ENCODE peak calls at places on chromosomes 6 and 20, in six cellular contexts. E is GM23338, Z is AG09309, U is tibial artery, O is PC-3, P is lower lobe of right lung. J is an unnamed sample.

GRCh38 chr6:6851059-6851658 is 256.6 kb upstream of the RREB1 start:
- DNase-seq in Z (peak), U (peak), O (peak), P (peak), E (no peak), J (peak)

GRCh38 chr6:107576852-107577251 is 86.9 kb downstream of the SOBP start:
- DNase-seq in P (no peak), O (peak), Z (peak), U (no peak), E (no peak), J (peak)

GRCh38 chr6:168607272-168608112 is 166.5 kb downstream of the SMOC2 start:
- DNase-seq in Z (no peak), U (no peak), P (peak), O (no peak), E (no peak), J (no peak)

GRCh38 chr6:121647905-121648304 is 212.5 kb downstream of the GJA1 start:
- DNase-seq in E (no peak), O (no peak), U (no peak), Z (no peak), P (no peak), J (peak)

GRCh38 chr6:56570434-56571359 is 72.0 kb downstream of the DST start:
- DNase-seq in U (no peak), E (peak), O (peak), Z (no peak), P (no peak), J (peak)

GRCh38 chr6:125102901-125103300 is 50.7 kb upstream of the TPD52L1 start:
- DNase-seq in O (peak), E (no peak), Z (peak), P (no peak), U (no peak), J (peak)

GRCh38 chr6:3510617-3511016 is 53.8 kb upstream of the SLC22A23 start:
- DNase-seq in O (no peak), Z (no peak), U (no peak), E (no peak), P (no peak), J (no peak)

GRCh38 chr20:52083627-52084232 is 107.8 kb downstream of the ZFP64 start:
- DNase-seq in U (peak), E (peak), P (no peak), Z (peak), O (peak), J (peak)

GRCh38 chr20:48632017-48632824 is 195.6 kb downstream of the PREX1 start:
- DNase-seq in E (no peak), U (no peak), O (no peak), P (peak), Z (no peak), J (no peak)

GRCh38 chr6:26521485-26522391 is 16.4 kb upstream of the HMGN4 start:
- DNase-seq in P (peak), O (peak), Z (no peak), U (peak), E (peak), J (peak)

GRCh38 chr6:5556011-5556410 is 294.7 kb downstream of the FARS2 start:
- DNase-seq in Z (no peak), U (no peak), E (no peak), P (no peak), O (no peak), J (no peak)

GRCh38 chr6:145031001-145031400 is 704.3 kb downstream of the EPM2A start:
- DNase-seq in O (no peak), P (no peak), Z (no peak), U (no peak), E (no peak), J (peak)

GRCh38 chr20:58078741-58079522 is 149.5 kb downstream of the ANKRD60 start:
- DNase-seq in E (no peak), Z (peak), U (no peak), O (peak), P (no peak), J (peak)

GRCh38 chr6:24227556-24227955 is 101.5 kb downstream of the NRSN1 start:
- DNase-seq in Z (no peak), O (no peak), U (no peak), P (no peak), E (peak), J (no peak)

GRCh38 chr6:72580281-72580940 is 41.5 kb upstream of the KCNQ5 start:
- DNase-seq in Z (peak), U (peak), E (peak), P (no peak), O (peak), J (peak)

GRCh38 chr20:10492065-10492464 is 57.0 kb downstream of the SLX4IP start:
- DNase-seq in E (no peak), U (no peak), P (no peak), Z (peak), O (no peak), J (peak)

GRCh38 chr20:47058236-47058635 is 163.6 kb downstream of the EYA2 start:
- DNase-seq in U (no peak), Z (no peak), E (no peak), O (no peak), P (no peak), J (no peak)

GRCh38 chr6:108689279-108690161 is 128.8 kb downstream of the FOXO3 start:
- DNase-seq in U (peak), Z (peak), E (no peak), P (peak), O (peak), J (peak)

GRCh38 chr20:59044796-59045195 is 2.2 kb upstream of the PRELID3B start:
- DNase-seq in Z (no peak), O (peak), E (no peak), P (no peak), U (no peak), J (no peak)

GRCh38 chr6:30493643-30494250 is 4.4 kb downstream of the HLA-E start:
- DNase-seq in E (peak), O (no peak), U (no peak), P (no peak), Z (no peak), J (no peak)

GRCh38 chr6:170049641-170050491 is 241.0 kb downstream of the DLL1 start:
- DNase-seq in Z (peak), U (peak), E (no peak), P (peak), O (no peak), J (peak)

GRCh38 chr6:28335564-28336283 is at the start of gene ZSCAN31:
- DNase-seq in E (peak), U (peak), O (peak), P (peak), Z (peak), J (peak)

GRCh38 chr6:159959976-159960384 is 8.9 kb upstream of the IGF2R start:
- DNase-seq in Z (no peak), U (no peak), O (no peak), E (no peak), P (no peak), J (peak)

GRCh38 chr6:4906293-4906941 is 97.4 kb downstream of the RPP40 start:
- DNase-seq in P (no peak), O (no peak), Z (no peak), E (no peak), U (no peak), J (no peak)

GRCh38 chr6:14072084-14072483 is 45.5 kb upstream of the CD83 start:
- DNase-seq in P (no peak), Z (no peak), U (no peak), E (no peak), O (peak), J (peak)

GRCh38 chr6:37280162-37280895 is 22.4 kb upstream of the TMEM217 start:
- DNase-seq in E (no peak), O (no peak), U (no peak), Z (no peak), P (no peak), J (no peak)

GRCh38 chr6:61210549-61210948 is 1075.5 kb downstream of the KHDRBS2 start:
- DNase-seq in P (no peak), E (peak), U (no peak), Z (no peak), O (no peak), J (no peak)

GRCh38 chr6:136547336-136547735 is 2.9 kb downstream of the MAP7 start:
- DNase-seq in Z (peak), E (peak), U (no peak), P (no peak), O (peak), J (peak)

GRCh38 chr6:157533397-157533814 is 152.4 kb downstream of the ZDHHC14 start:
- DNase-seq in P (no peak), O (no peak), E (peak), Z (no peak), U (no peak), J (no peak)

GRCh38 chr6:157534134-157534871 is 153.3 kb downstream of the ZDHHC14 start:
- DNase-seq in U (no peak), E (no peak), Z (no peak), O (no peak), P (no peak), J (no peak)

GRCh38 chr6:157536218-157536534 is 155.2 kb downstream of the ZDHHC14 start:
- DNase-seq in P (no peak), E (no peak), Z (no peak), U (no peak), O (no peak), J (no peak)

GRCh38 chr6:157535354-157536217 is 154.6 kb downstream of the ZDHHC14 start:
- DNase-seq in P (no peak), E (no peak), O (peak), Z (peak), U (peak), J (peak)

DNA sequence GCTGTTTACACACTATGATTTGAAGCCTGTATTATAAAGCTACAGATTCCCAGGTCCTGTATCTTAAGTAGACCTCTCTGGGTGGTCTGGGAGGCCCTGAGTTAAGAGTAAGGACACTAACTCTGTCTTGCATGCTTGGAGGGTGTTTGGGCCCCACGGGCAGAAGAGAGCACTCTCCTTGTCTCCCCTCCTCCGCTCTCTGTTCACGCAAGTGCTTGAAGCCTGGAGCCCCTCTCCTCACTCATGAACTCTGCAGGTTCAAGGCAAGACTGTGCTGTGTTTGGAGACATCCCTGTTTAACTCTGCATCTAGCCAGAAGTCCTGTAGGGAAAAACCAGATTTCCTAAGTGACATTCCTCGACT is 154.0 kb downstream of the ZDHHC14 start:
- DNase-seq in Z (no peak), P (no peak), O (no peak), E (peak), U (no peak), J (no peak)
- H3K4me3 ChIP-seq in Z (no peak), P (no peak), O (peak), E (no peak), U (no peak), J (no peak)

DNA sequence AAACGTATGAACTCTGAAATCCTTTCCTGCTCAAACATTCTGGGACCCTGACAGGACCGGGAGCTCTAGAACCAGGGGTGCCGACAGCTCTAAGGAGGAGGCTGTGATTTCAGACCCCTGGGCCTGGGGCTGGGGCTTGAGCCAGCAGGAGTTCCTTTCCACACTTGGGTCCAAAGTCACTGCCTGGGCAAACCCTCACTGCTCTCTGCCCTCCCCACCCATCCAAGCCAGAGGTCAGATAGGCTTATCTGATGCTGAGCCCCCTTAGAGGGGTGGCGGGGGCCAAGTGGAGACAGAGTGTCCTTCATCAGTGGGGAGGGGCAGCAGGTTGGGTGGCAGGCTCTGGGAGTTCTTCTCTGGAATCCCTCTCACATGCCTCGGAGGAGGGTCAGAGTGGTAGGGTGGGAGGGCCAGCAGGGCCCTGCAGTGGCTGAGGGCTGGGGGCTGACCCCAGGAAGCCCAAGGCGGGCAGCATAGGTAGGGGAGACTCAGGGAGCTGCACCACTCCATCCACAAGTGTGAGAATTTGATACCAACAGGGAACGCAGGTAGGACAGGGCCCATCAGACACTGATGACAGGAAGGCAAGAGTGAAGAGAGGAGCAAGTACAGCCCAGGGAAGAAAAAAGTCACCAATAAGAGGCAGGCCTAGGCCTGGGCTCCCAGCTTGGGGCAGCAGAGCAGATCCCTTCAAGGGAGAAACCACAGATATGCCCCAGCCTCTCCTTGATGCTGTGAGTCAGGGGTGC is 121.0 kb downstream of the MRPL14 start:
- DNase-seq in O (no peak), Z (no peak), U (no peak), P (no peak), E (no peak), J (peak)
- TF ChIP-seq CTCF in O (no peak), Z (no peak), U (no peak), P (no peak), E (no peak), J (peak)

GRCh38 chr20:54244113-54244512 is 36.2 kb downstream of the PFDN4 start:
- DNase-seq in P (no peak), E (no peak), Z (no peak), U (no peak), O (no peak), J (no peak)
- H3K4me3 ChIP-seq in P (no peak), E (no peak), Z (no peak), U (no peak), O (no peak), J (no peak)

DNA sequence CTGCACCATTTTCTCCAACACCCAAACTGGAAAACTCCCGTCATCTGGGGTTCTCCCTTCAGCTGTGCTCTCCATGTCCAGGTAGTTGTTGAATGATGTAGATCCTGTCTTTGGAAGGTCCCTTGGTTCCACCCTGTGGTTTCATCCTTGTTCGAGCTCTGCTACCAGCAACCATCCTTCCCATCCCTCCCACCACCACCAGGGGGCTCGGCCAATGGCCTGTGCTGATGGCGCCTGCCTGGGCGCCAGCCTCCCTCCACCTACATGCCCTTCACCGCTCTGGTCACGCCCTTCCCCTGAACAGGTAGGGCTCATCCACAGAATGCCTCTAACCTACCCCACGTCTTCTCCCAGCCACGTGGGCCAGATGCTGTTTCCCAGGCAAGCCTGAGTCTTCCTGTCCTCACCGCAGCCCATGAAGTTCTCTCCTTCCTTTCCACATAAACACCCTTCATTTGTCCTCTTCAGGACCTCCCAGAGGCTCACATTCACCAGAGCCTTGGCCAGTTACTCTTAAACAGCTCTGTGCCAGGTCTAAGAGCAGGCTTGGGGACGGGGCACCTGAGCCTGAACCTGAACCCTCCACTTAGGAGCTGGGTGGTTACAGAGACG is 75.1 kb upstream of the DUSP22 start:
- DNase-seq in Z (no peak), O (no peak), P (no peak), E (peak), U (no peak), J (no peak)
- TF ChIP-seq CTCF in Z (peak), O (peak), P (peak), E (peak), U (peak), J (peak)

GRCh38 chr6:158061709-158062461 is 80.2 kb downstream of the SYNJ2 start:
- DNase-seq in O (no peak), E (no peak), P (no peak), U (no peak), Z (no peak), J (no peak)
- H3K4me3 ChIP-seq in O (no peak), E (no peak), P (no peak), U (no peak), Z (no peak), J (no peak)

DNA sequence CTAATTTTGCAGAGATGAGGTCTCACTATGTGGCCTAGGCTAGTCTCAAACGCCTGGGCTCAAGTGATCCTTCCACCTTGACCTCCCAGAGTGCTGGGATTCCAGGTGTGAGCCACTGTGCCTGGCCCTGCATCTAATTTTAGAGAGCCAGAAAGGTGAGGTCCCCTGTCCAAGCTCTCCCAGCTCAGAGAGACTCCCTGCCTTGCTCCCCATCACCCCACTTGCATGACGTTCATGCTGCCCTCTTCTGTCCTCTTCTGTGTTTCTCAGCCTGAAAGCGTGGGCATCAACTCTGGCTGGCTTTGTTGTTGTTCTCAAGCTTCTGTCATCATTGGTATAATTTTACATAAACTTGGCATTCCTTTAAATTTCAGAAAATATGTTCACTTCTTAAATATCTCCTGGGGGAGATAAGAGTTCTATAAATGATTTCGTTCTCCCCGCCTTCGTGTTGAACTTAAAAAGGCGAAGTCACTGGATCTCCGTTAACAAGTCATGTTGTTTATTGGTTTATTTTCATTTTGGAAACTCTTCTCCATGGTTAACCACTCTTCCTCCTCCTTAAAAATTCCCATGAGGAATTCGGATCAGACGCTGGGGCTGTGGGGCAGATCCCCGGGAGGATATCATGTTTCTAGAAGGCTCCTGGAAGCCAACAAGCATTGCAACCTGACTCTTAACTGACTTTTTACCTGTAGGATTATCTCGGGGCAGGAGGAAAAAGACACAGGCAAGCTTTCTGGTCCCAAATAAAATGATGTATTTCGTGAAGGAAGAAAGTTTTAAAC is 13.2 kb upstream of the PARD6B start:
- DNase-seq in E (peak), P (no peak), Z (no peak), U (no peak), O (no peak), J (no peak)
- TF ChIP-seq CTCF in E (peak), P (no peak), Z (peak), U (no peak), O (peak), J (no peak)